ENCODE peak calls at places on chromosome 2, in four cellular contexts. F is nephron progenitor cell, Z is OCI-LY7, C is cardiac fibroblast. Q is an unnamed sample.

GRCh38 chr2:211745295-211746097 is 793.1 kb downstream of the ERBB4 start:
- DNase-seq in F (peak), Z (peak), C (peak), Q (peak)

GRCh38 chr2:54872783-54873182 is 149.3 kb downstream of the EML6 start:
- DNase-seq in F (no peak), Z (no peak), C (no peak), Q (no peak)

GRCh38 chr2:174442546-174443510 is 44.0 kb downstream of the GPR155 start:
- DNase-seq in F (no peak), Z (peak), C (peak), Q (no peak)

GRCh38 chr2:8511868-8512612 is 169.8 kb upstream of the ID2 start:
- DNase-seq in F (no peak), Z (no peak), C (no peak), Q (no peak)

GRCh38 chr2:40451926-40452605 is at the start of gene SLC8A1:
- DNase-seq in F (peak), Z (peak), C (peak), Q (peak)

GRCh38 chr2:9753665-9754531 is 89.4 kb upstream of the TAF1B start:
- DNase-seq in F (no peak), Z (no peak), C (no peak), Q (no peak)

GRCh38 chr2:208466133-208466919 is 59.7 kb downstream of the PTH2R start:
- DNase-seq in F (peak), Z (peak), C (peak), Q (peak)

GRCh38 chr2:100124746-100125145 is 17.6 kb downstream of the AFF3 start:
- DNase-seq in F (no peak), Z (no peak), C (no peak), Q (no peak)

GRCh38 chr2:65626831-65627230 is 194.4 kb upstream of the SPRED2 start:
- DNase-seq in F (no peak), Z (no peak), C (no peak), Q (no peak)

GRCh38 chr2:230326453-230327417 is at the start of gene SP140L:
- DNase-seq in F (no peak), Z (peak), C (peak), Q (no peak)

GRCh38 chr2:206457188-206457634 is 13.9 kb downstream of the ADAM23 start:
- DNase-seq in F (no peak), Z (no peak), C (no peak), Q (no peak)

GRCh38 chr2:161586517-161587167 is 37.6 kb upstream of the SLC4A10 start:
- DNase-seq in F (no peak), Z (peak), C (peak), Q (no peak)

GRCh38 chr2:43136862-43137261 is 89.5 kb downstream of the ZFP36L2 start:
- DNase-seq in F (no peak), Z (peak), C (no peak), Q (no peak)

GRCh38 chr2:99152181-99152580 is 2.6 kb downstream of the TSGA10 start:
- DNase-seq in F (peak), Z (no peak), C (no peak), Q (no peak)

GRCh38 chr2:170177950-170178781 is at the start of gene MYO3B:
- DNase-seq in F (no peak), Z (no peak), C (peak), Q (no peak)

GRCh38 chr2:160652236-160652635 is 158.6 kb upstream of the RBMS1 start:
- DNase-seq in F (no peak), Z (no peak), C (peak), Q (no peak)

GRCh38 chr2:217756375-217757107 is 246.3 kb downstream of the TNS1 start:
- DNase-seq in F (peak), Z (peak), C (peak), Q (peak)

GRCh38 chr2:172623249-172623965 is 67.5 kb downstream of the PDK1 start:
- DNase-seq in F (no peak), Z (no peak), C (peak), Q (no peak)

GRCh38 chr2:113180131-113180946 is 6.6 kb downstream of the PSD4 start:
- DNase-seq in F (no peak), Z (no peak), C (no peak), Q (no peak)

GRCh38 chr2:133522204-133522603 is 46.1 kb downstream of the NCKAP5 start:
- DNase-seq in F (no peak), Z (no peak), C (no peak), Q (no peak)

GRCh38 chr2:218387369-218388194 is 5.5 kb downstream of the SLC11A1 start:
- DNase-seq in F (peak), Z (no peak), C (peak), Q (no peak)

GRCh38 chr2:168452781-168453180 is 3.3 kb upstream of the CERS6 start:
- DNase-seq in F (no peak), Z (no peak), C (no peak), Q (no peak)

GRCh38 chr2:226583715-226584114 is 215.9 kb downstream of the IRS1 start:
- DNase-seq in F (no peak), Z (no peak), C (peak), Q (no peak)

GRCh38 chr2:13515254-13515653 is 798.5 kb downstream of the TRIB2 start:
- DNase-seq in F (no peak), Z (no peak), C (no peak), Q (no peak)

GRCh38 chr2:144320491-144320890 is 199.4 kb downstream of the ZEB2 start:
- DNase-seq in F (no peak), Z (peak), C (peak), Q (no peak)

GRCh38 chr2:208373460-208374089 is 33.0 kb upstream of the PTH2R start:
- DNase-seq in F (peak), Z (peak), C (peak), Q (peak)

GRCh38 chr2:72090271-72090720 is 57.4 kb downstream of the CYP26B1 start:
- DNase-seq in F (no peak), Z (no peak), C (no peak), Q (no peak)

GRCh38 chr2:8171608-8172007 is 510.2 kb upstream of the ID2 start:
- DNase-seq in F (no peak), Z (no peak), C (peak), Q (no peak)

GRCh38 chr2:45698538-45698937 is 47.1 kb downstream of the PRKCE start:
- DNase-seq in F (no peak), Z (no peak), C (no peak), Q (no peak)

GRCh38 chr2:137912358-137912757 is 51.9 kb upstream of the HNMT start:
- DNase-seq in F (no peak), Z (no peak), C (no peak), Q (no peak)

GRCh38 chr2:224836263-224836662 is 120.1 kb upstream of the CCDC195 start:
- DNase-seq in F (no peak), Z (no peak), C (peak), Q (no peak)

GRCh38 chr2:224838335-224838734 is 122.2 kb upstream of the CCDC195 start:
- DNase-seq in F (no peak), Z (no peak), C (peak), Q (no peak)

GRCh38 chr2:224837066-224837465 is 120.9 kb upstream of the CCDC195 start:
- DNase-seq in F (no peak), Z (no peak), C (peak), Q (no peak)

GRCh38 chr2:224835405-224835804 is 119.2 kb upstream of the CCDC195 start:
- DNase-seq in F (no peak), Z (no peak), C (no peak), Q (no peak)

GRCh38 chr2:224837558-224837957 is 121.4 kb upstream of the CCDC195 start:
- DNase-seq in F (no peak), Z (no peak), C (peak), Q (no peak)
- TF ChIP-seq CTCF in F (no peak), Z (no peak), C (peak), Q (no peak)

DNA sequence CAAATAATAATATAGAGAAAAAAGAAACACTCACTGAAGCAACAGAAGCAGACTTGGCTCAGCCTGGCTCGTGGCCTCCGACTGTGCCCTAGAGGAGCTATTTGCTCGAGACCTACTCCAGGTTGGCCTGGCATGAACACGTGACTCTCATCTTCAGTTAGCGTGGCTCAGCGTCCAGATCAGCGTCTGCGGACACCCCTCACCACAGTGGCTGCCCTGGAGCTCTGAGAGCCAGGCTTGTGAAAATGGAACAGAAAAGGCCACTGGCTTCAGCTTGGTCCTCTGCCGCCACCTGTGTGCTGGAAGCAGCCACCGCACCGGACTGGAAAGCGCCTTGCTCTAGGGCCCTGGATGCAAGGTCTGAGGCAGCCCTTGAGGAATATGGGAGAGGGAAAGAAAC is 1184.0 kb upstream of the GYPC start:
- DNase-seq in F (peak), Z (no peak), C (peak), Q (peak)
- TF ChIP-seq CTCF in F (peak), Z (no peak), C (peak), Q (peak)

DNA sequence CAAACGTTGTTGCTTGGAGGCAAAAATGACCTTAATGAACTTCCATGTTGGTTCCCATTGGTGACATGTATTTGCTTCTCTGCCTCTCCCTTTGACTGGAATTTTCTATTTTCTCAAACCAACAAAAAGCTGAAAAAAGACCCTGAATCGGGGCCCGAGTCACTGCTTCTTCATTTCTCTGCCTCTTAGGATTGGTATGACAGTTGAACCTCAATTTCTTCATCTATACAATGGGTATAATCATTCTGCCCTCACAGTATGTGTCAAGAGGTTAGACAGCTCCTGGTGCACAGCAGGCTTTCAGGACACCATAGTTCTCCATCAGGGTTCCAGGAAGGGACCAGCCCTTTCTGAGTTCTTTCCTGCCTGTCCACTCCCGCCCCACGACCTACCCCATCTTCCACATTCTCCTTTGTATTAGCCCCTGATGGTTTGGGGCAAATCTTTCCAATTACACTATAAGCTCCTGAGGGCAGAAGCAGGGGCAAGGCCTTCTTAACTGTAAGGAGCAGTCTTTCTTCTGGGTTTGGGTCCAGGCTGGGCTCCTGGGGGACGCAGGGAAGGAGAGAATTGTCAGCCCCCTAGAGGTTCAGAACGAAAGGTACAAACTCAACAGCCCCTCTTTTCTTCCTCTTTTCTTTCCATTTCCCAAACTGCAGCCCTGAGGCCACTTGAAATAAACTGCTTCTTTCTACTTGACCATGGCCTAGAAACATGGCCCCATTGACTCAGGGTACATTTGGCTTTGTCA is 6.3 kb upstream of the PKDCC start:
- DNase-seq in F (no peak), Z (no peak), C (no peak), Q (no peak)
- TF ChIP-seq CTCF in F (no peak), Z (no peak), C (no peak), Q (no peak)

GRCh38 chr2:219632758-219633101 is 5.3 kb downstream of the SLC4A3 start:
- DNase-seq in F (no peak), Z (no peak), C (no peak), Q (no peak)

GRCh38 chr2:219633276-219634065 is 6.0 kb downstream of the SLC4A3 start:
- DNase-seq in F (no peak), Z (no peak), C (no peak), Q (no peak)

GRCh38 chr2:219634951-219635751 is 7.7 kb downstream of the SLC4A3 start:
- DNase-seq in F (no peak), Z (no peak), C (no peak), Q (no peak)

GRCh38 chr2:219636144-219636915 is 8.9 kb downstream of the SLC4A3 start:
- DNase-seq in F (no peak), Z (no peak), C (no peak), Q (no peak)

DNA sequence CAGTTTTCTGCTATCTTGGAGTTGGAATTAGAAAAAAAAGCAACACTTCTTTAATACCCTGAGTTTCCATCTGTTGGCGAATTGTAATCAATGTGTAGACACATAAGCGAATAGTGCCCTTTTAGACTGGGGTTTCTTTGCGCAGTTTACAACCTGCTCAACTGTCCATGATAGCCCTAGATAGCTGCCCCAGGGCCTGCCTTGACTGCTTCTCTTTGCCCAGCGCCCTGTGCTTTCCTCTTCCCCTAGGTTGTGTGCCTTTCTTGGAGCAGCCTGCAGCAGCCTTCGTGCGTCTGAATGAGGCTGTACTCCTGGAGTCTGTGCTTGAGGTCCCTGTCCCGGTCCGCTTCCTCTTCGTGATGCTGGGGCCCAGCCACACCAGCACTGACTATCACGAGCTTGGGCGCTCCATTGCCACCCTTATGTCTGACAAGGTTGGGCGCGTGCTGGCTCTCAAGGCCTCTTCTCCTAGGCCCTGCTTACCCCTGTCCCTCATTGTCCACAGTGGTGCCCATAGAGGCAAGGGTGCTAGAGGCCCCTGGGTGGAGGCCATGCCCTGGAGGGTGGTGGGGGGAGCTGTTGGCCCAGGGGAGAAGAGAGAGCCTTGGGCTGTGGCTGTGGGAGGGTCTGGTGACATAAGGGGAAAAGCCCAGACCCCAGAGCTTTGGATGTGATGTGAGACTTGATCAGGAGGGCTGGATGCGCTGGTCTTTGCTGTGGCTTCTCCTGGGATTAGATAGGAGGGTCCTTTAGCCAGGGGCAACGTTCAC is 6.9 kb downstream of the SLC4A3 start:
- DNase-seq in F (no peak), Z (no peak), C (no peak), Q (no peak)
- TF ChIP-seq CTCF in F (no peak), Z (no peak), C (no peak), Q (no peak)

GRCh38 chr2:107588960-107589542 is 237.6 kb upstream of the RGPD4 start:
- DNase-seq in F (no peak), Z (no peak), C (peak), Q (no peak)
- TF ChIP-seq CTCF in F (no peak), Z (no peak), C (no peak), Q (no peak)

DNA sequence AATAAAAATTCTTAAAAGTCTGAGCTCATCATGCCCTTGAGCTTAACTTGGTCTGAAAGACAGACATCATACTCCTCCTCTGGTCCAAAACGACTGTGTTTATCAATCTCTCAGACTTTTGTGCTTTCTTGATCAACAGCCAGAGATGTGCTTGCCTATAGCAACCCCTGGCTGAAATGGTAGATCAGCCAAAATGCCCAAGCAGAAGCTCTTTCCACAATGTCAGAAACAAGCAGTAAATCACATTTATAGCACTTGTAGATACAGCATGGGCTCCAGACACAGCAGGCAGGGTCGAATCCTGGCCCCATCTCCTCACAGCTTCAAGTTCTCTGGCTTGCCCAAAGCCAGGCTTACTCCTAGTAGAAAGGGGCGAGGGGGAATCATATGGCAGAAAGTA is 110.4 kb upstream of the FOSL2 start:
- DNase-seq in F (no peak), Z (no peak), C (no peak), Q (no peak)
- TF ChIP-seq CTCF in F (no peak), Z (no peak), C (no peak), Q (no peak)

GRCh38 chr2:35428548-35428947 is 927.0 kb upstream of the CRIM1 start:
- DNase-seq in F (peak), Z (peak), C (peak), Q (peak)
- TF ChIP-seq CTCF in F (peak), Z (peak), C (peak), Q (peak)

GRCh38 chr2:61911510-61911909 is 6.0 kb downstream of the COMMD1 start:
- DNase-seq in F (no peak), Z (peak), C (no peak), Q (no peak)
- TF ChIP-seq CTCF in F (no peak), Z (peak), C (peak), Q (peak)

GRCh38 chr2:134985061-134985460 is 62.2 kb downstream of the MAP3K19 start:
- DNase-seq in F (no peak), Z (no peak), C (no peak), Q (no peak)

GRCh38 chr2:134988994-134989605 is 58.1 kb downstream of the MAP3K19 start:
- DNase-seq in F (no peak), Z (peak), C (peak), Q (no peak)
- TF ChIP-seq CTCF in F (peak), Z (peak), C (peak), Q (peak)